ENCODE peak calls at places on chromosome X, in six cellular contexts. One of them, this sample, is unnamed. For H3K36me3 and H3K27me3, the result is how much of the 10 kb centered on the place peaks cover.

GRCh38 chrX:47215291-47215900 is 3.1 kb upstream of the CDK16 start:
- DNase-seq in H1: no peak
- DNase-seq in CD8-positive, alpha-beta T cell: no peak
- DNase-seq in MM.1S: no peak
- DNase-seq in suprapubic skin: peak
- DNase-seq in Panc1: no peak
- DNase-seq in this sample: no peak

GRCh38 chrX:65528705-65529340 is 5.8 kb downstream of the LAS1L start:
- DNase-seq in H1: peak
- DNase-seq in CD8-positive, alpha-beta T cell: peak
- DNase-seq in MM.1S: peak
- DNase-seq in suprapubic skin: no peak
- DNase-seq in Panc1: peak
- DNase-seq in this sample: peak

GRCh38 chrX:96407501-96407900 is 277.1 kb upstream of the DIAPH2 start:
- DNase-seq in H1: no peak
- DNase-seq in CD8-positive, alpha-beta T cell: no peak
- DNase-seq in MM.1S: no peak
- DNase-seq in suprapubic skin: no peak
- DNase-seq in Panc1: no peak
- DNase-seq in this sample: no peak

GRCh38 chrX:11770320-11770719 is 12.3 kb downstream of the MSL3 start:
- DNase-seq in H1: no peak
- DNase-seq in CD8-positive, alpha-beta T cell: peak
- DNase-seq in MM.1S: peak
- DNase-seq in suprapubic skin: no peak
- DNase-seq in Panc1: no peak
- DNase-seq in this sample: peak

GRCh38 chrX:39736219-39737211 is 361.2 kb downstream of the BCOR start:
- DNase-seq in H1: no peak
- DNase-seq in CD8-positive, alpha-beta T cell: no peak
- DNase-seq in MM.1S: no peak
- DNase-seq in suprapubic skin: peak
- DNase-seq in Panc1: no peak
- DNase-seq in this sample: no peak

GRCh38 chrX:418927-419729 is 32.4 kb upstream of the PPP2R3B start:
- DNase-seq in H1: no peak
- DNase-seq in CD8-positive, alpha-beta T cell: no peak
- DNase-seq in MM.1S: no peak
- DNase-seq in suprapubic skin: no peak
- DNase-seq in Panc1: no peak
- DNase-seq in this sample: no peak

GRCh38 chrX:134604701-134605271 is 53.5 kb downstream of the PLAC1 start:
- DNase-seq in H1: no peak
- DNase-seq in CD8-positive, alpha-beta T cell: no peak
- DNase-seq in MM.1S: no peak
- DNase-seq in suprapubic skin: no peak
- DNase-seq in Panc1: no peak
- DNase-seq in this sample: no peak

GRCh38 chrX:29903365-29903764 is 312.0 kb upstream of the MAGEB2 start:
- DNase-seq in H1: no peak
- DNase-seq in CD8-positive, alpha-beta T cell: no peak
- DNase-seq in MM.1S: no peak
- DNase-seq in suprapubic skin: no peak
- DNase-seq in Panc1: no peak
- DNase-seq in this sample: no peak

GRCh38 chrX:82058728-82059127 is 856.8 kb downstream of the SH3BGRL start:
- DNase-seq in H1: no peak
- DNase-seq in CD8-positive, alpha-beta T cell: no peak
- DNase-seq in MM.1S: no peak
- DNase-seq in suprapubic skin: no peak
- DNase-seq in Panc1: no peak
- DNase-seq in this sample: no peak

GRCh38 chrX:140572724-140573123 is 67.9 kb upstream of the SOX3 start:
- DNase-seq in H1: peak
- DNase-seq in CD8-positive, alpha-beta T cell: no peak
- DNase-seq in MM.1S: peak
- DNase-seq in suprapubic skin: no peak
- DNase-seq in Panc1: peak
- DNase-seq in this sample: no peak

GRCh38 chrX:118632862-118633261 is 94.5 kb upstream of the IL13RA1 start:
- DNase-seq in H1: no peak
- DNase-seq in CD8-positive, alpha-beta T cell: no peak
- DNase-seq in MM.1S: no peak
- DNase-seq in suprapubic skin: no peak
- DNase-seq in Panc1: no peak
- DNase-seq in this sample: no peak

GRCh38 chrX:131675596-131676194 is 131.8 kb downstream of the OR13H1 start:
- DNase-seq in H1: no peak
- DNase-seq in CD8-positive, alpha-beta T cell: no peak
- DNase-seq in MM.1S: peak
- DNase-seq in suprapubic skin: no peak
- DNase-seq in Panc1: peak
- DNase-seq in this sample: no peak

GRCh38 chrX:16920116-16920515 is 26.3 kb upstream of the REPS2 start:
- DNase-seq in H1: no peak
- DNase-seq in CD8-positive, alpha-beta T cell: no peak
- DNase-seq in MM.1S: peak
- DNase-seq in suprapubic skin: no peak
- DNase-seq in Panc1: no peak
- DNase-seq in this sample: no peak

GRCh38 chrX:130080791-130081367 is 29.4 kb downstream of the ELF4 start:
- DNase-seq in H1: no peak
- DNase-seq in CD8-positive, alpha-beta T cell: no peak
- DNase-seq in MM.1S: no peak
- DNase-seq in suprapubic skin: no peak
- DNase-seq in Panc1: no peak
- DNase-seq in this sample: no peak

GRCh38 chrX:71846429-71846828 is 64.2 kb upstream of the NHSL2 start:
- DNase-seq in H1: no peak
- DNase-seq in CD8-positive, alpha-beta T cell: no peak
- DNase-seq in MM.1S: no peak
- DNase-seq in suprapubic skin: no peak
- DNase-seq in Panc1: no peak
- DNase-seq in this sample: no peak

GRCh38 chrX:53398216-53398615 is 24.2 kb downstream of the SMC1A start:
- DNase-seq in H1: no peak
- DNase-seq in CD8-positive, alpha-beta T cell: no peak
- DNase-seq in MM.1S: no peak
- DNase-seq in suprapubic skin: no peak
- DNase-seq in Panc1: no peak
- DNase-seq in this sample: no peak

GRCh38 chrX:6685489-6685888 is 150.6 kb upstream of the VCX3A start:
- DNase-seq in H1: no peak
- DNase-seq in CD8-positive, alpha-beta T cell: no peak
- DNase-seq in MM.1S: no peak
- DNase-seq in suprapubic skin: no peak
- DNase-seq in Panc1: no peak
- DNase-seq in this sample: no peak

GRCh38 chrX:13495232-13495631 is 74.2 kb upstream of the EGFL6 start:
- DNase-seq in H1: no peak
- DNase-seq in CD8-positive, alpha-beta T cell: no peak
- DNase-seq in MM.1S: no peak
- DNase-seq in suprapubic skin: no peak
- DNase-seq in Panc1: no peak
- DNase-seq in this sample: no peak

GRCh38 chrX:33307954-33308353 is 96.6 kb upstream of the DMD start:
- DNase-seq in H1: no peak
- DNase-seq in CD8-positive, alpha-beta T cell: no peak
- DNase-seq in MM.1S: no peak
- DNase-seq in suprapubic skin: no peak
- DNase-seq in Panc1: no peak
- DNase-seq in this sample: no peak

GRCh38 chrX:41273638-41274037 is 60.3 kb upstream of the DDX3X start:
- DNase-seq in H1: no peak
- DNase-seq in CD8-positive, alpha-beta T cell: no peak
- DNase-seq in MM.1S: no peak
- DNase-seq in suprapubic skin: no peak
- DNase-seq in Panc1: no peak
- DNase-seq in this sample: no peak

GRCh38 chrX:1484638-1485019 is 31.9 kb upstream of the ASMTL start:
- DNase-seq in H1: no peak
- DNase-seq in CD8-positive, alpha-beta T cell: peak
- DNase-seq in MM.1S: no peak
- DNase-seq in suprapubic skin: no peak
- DNase-seq in Panc1: no peak
- DNase-seq in this sample: no peak

GRCh38 chrX:1485033-1485432 is 32.3 kb upstream of the ASMTL start:
- DNase-seq in H1: no peak
- DNase-seq in CD8-positive, alpha-beta T cell: peak
- DNase-seq in MM.1S: no peak
- DNase-seq in suprapubic skin: peak
- DNase-seq in Panc1: no peak
- DNase-seq in this sample: no peak

GRCh38 chrX:1480082-1480785 is 27.5 kb upstream of the ASMTL start:
- DNase-seq in H1: no peak
- DNase-seq in CD8-positive, alpha-beta T cell: peak
- DNase-seq in MM.1S: no peak
- DNase-seq in suprapubic skin: peak
- DNase-seq in Panc1: no peak
- DNase-seq in this sample: peak

GRCh38 chrX:1483843-1484637 is 31.3 kb upstream of the ASMTL start:
- DNase-seq in H1: no peak
- DNase-seq in CD8-positive, alpha-beta T cell: peak
- DNase-seq in MM.1S: no peak
- DNase-seq in suprapubic skin: peak
- DNase-seq in Panc1: no peak
- DNase-seq in this sample: no peak

DNA sequence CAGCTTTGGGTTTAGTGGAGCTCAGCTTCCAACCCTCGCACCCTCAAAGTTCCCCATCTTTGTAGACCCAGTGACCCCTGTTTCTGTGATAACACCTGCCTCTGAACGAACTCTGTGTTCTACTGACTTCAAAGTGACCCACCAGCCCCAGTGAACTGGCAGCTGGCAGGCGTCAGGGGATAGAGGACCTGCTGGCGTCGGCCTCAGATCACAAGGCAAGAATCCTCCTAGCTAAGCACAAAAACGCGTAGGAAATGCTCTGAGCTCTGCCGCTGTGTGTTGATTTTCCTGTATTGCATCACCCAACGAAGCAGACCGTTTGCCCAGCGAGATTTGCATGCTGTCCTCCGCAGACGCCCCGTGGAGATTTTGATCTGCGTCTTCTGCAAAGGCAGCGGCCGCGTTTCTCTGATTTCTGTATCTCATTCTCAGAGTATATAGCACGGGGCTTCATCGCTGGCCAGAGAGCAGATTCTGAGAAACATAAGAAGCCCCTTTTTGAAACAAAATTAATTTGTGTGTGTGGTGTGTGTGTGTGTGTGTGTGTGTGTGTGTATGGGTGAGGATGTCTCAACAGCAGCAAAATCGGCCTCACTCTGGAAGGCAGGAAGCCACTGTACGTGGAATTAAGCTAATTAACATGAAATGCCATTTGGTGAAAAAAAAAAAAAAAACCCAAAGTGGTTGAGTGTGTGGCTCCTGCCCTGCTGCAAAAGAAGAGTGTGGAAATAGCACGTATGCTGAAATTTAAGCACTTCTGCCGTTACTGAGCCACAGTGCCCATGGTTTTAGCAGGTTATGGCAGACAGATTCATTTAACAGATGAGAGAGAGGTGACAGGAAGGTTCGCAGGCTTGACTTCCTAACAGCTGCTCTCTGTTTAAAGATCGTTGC is 29.2 kb upstream of the ASMTL start:
- DNase-seq in H1: peak
- DNase-seq in CD8-positive, alpha-beta T cell: peak
- DNase-seq in MM.1S: peak
- DNase-seq in suprapubic skin: peak
- DNase-seq in Panc1: no peak
- DNase-seq in this sample: peak
- H3K36me3 ChIP-seq in H1: under half
- H3K36me3 ChIP-seq in CD8-positive, alpha-beta T cell: under half
- H3K36me3 ChIP-seq in MM.1S: under half
- H3K36me3 ChIP-seq in suprapubic skin: under half
- H3K36me3 ChIP-seq in Panc1: under half
- H3K36me3 ChIP-seq in this sample: under half

GRCh38 chrX:9291666-9292065 is 173.2 kb upstream of the TBL1X start:
- DNase-seq in H1: no peak
- DNase-seq in CD8-positive, alpha-beta T cell: no peak
- DNase-seq in MM.1S: no peak
- DNase-seq in suprapubic skin: no peak
- DNase-seq in Panc1: no peak
- DNase-seq in this sample: no peak
- H3K4me3 ChIP-seq in H1: no peak
- H3K4me3 ChIP-seq in CD8-positive, alpha-beta T cell: no peak
- H3K4me3 ChIP-seq in MM.1S: no peak
- H3K4me3 ChIP-seq in suprapubic skin: no peak
- H3K4me3 ChIP-seq in Panc1: no peak
- H3K4me3 ChIP-seq in this sample: no peak

GRCh38 chrX:145292208-145292607 is 44.9 kb downstream of the SPANXN1 start:
- DNase-seq in H1: no peak
- DNase-seq in CD8-positive, alpha-beta T cell: no peak
- DNase-seq in MM.1S: no peak
- DNase-seq in suprapubic skin: no peak
- DNase-seq in Panc1: no peak
- DNase-seq in this sample: no peak
- H3K27me3 ChIP-seq in H1: under half
- H3K27me3 ChIP-seq in CD8-positive, alpha-beta T cell: under half
- H3K27me3 ChIP-seq in MM.1S: under half
- H3K27me3 ChIP-seq in suprapubic skin: under half
- H3K27me3 ChIP-seq in Panc1: under half
- H3K27me3 ChIP-seq in this sample: under half

GRCh38 chrX:48575642-48576041 is 1.4 kb downstream of the RBM3 start:
- DNase-seq in H1: no peak
- DNase-seq in CD8-positive, alpha-beta T cell: no peak
- DNase-seq in MM.1S: no peak
- DNase-seq in suprapubic skin: no peak
- DNase-seq in Panc1: no peak
- DNase-seq in this sample: no peak

GRCh38 chrX:48579259-48579658 is 5.0 kb downstream of the RBM3 start:
- DNase-seq in H1: no peak
- DNase-seq in CD8-positive, alpha-beta T cell: no peak
- DNase-seq in MM.1S: no peak
- DNase-seq in suprapubic skin: no peak
- DNase-seq in Panc1: no peak
- DNase-seq in this sample: no peak

GRCh38 chrX:48580662-48581061 is 6.4 kb downstream of the RBM3 start:
- DNase-seq in H1: no peak
- DNase-seq in CD8-positive, alpha-beta T cell: no peak
- DNase-seq in MM.1S: no peak
- DNase-seq in suprapubic skin: no peak
- DNase-seq in Panc1: no peak
- DNase-seq in this sample: no peak

GRCh38 chrX:48576108-48576507 is 1.8 kb downstream of the RBM3 start:
- DNase-seq in H1: no peak
- DNase-seq in CD8-positive, alpha-beta T cell: no peak
- DNase-seq in MM.1S: no peak
- DNase-seq in suprapubic skin: no peak
- DNase-seq in Panc1: no peak
- DNase-seq in this sample: no peak

DNA sequence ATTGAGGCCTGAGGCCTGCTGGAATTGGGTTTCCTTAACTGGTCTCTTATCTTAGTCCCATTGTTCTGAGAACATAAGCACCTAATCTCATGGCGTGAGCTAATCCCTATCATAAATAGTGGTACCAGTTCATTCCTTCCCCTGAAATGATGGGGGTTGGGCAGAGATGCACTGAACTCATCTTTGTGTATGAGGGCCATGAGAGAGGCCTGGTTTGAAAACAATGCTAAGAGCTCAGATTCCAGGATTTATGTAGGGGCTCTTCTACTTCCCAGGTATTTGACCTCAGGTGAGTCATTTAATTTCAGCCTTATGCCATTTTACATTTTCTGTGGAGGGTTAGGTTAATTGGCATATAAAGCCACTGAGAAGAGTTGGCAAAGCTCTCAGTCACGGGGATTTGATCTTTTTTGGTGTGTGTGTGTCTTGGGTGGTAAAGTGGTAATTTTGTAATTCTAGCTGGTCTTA is 4.4 kb downstream of the RBM3 start:
- DNase-seq in H1: no peak
- DNase-seq in CD8-positive, alpha-beta T cell: no peak
- DNase-seq in MM.1S: no peak
- DNase-seq in suprapubic skin: no peak
- DNase-seq in Panc1: no peak
- DNase-seq in this sample: peak
- H3K36me3 ChIP-seq in H1: under half
- H3K36me3 ChIP-seq in CD8-positive, alpha-beta T cell: under half
- H3K36me3 ChIP-seq in MM.1S: under half
- H3K36me3 ChIP-seq in suprapubic skin: under half
- H3K36me3 ChIP-seq in Panc1: under half
- H3K36me3 ChIP-seq in this sample: under half

This sample was measured in naive thymus-derived CD4-positive, alpha-beta T cell.